ENCODE peak calls at places on chromosomes 2 and 18, in nine cellular contexts. L, Q, H, C, D, Z, R, G and W are unnamed samples.

GRCh38 chr18:68648191-68648590 is 66.7 kb downstream of the TMX3 start:
- DNase-seq in L (no peak), Q (no peak), H (no peak), C (no peak), D (no peak), Z (no peak), R (no peak), G (no peak), W (no peak)

GRCh38 chr2:71930073-71930681 is 217.5 kb downstream of the CYP26B1 start:
- DNase-seq in L (no peak), Q (peak; percentile 96), H (peak; percentile 74), C (no peak), D (no peak), Z (no peak), R (no peak), G (peak; percentile 6), W (peak; percentile 71)

GRCh38 chr2:191202881-191203397 is 42.3 kb upstream of the MYO1B start:
- DNase-seq in L (peak; percentile 61), Q (peak; percentile 91), H (no peak), C (no peak), D (peak; percentile 58), Z (no peak), R (no peak), G (no peak), W (no peak)

GRCh38 chr18:77905449-77906055 is 655.9 kb downstream of the GALR1 start:
- DNase-seq in L (no peak), Q (no peak), H (no peak), C (no peak), D (no peak), Z (no peak), R (no peak), G (no peak), W (no peak)

GRCh38 chr18:21085579-21086161 is 25.9 kb downstream of the ROCK1 start:
- DNase-seq in L (peak; percentile 15), Q (no peak), H (no peak), C (no peak), D (peak; percentile 8), Z (no peak), R (no peak), G (no peak), W (no peak)

GRCh38 chr2:184041077-184041476 is 557.3 kb upstream of the ZNF804A start:
- DNase-seq in L (peak; percentile 25), Q (no peak), H (no peak), C (no peak), D (no peak), Z (no peak), R (no peak), G (no peak), W (no peak)

GRCh38 chr18:9705183-9705864 is 2.8 kb upstream of the RAB31 start:
- DNase-seq in L (peak; percentile 59), Q (peak; percentile 72), H (no peak), C (peak; percentile 52), D (peak; percentile 45), Z (no peak), R (no peak), G (no peak), W (no peak)

GRCh38 chr2:56348382-56348781 is 164.6 kb downstream of the CCDC85A start:
- DNase-seq in L (no peak), Q (no peak), H (no peak), C (no peak), D (no peak), Z (no peak), R (no peak), G (no peak), W (no peak)

GRCh38 chr2:212032536-212033219 is 505.9 kb downstream of the ERBB4 start:
- DNase-seq in L (peak; percentile 76), Q (peak; percentile 47), H (no peak), C (no peak), D (peak; percentile 69), Z (no peak), R (no peak), G (no peak), W (no peak)

GRCh38 chr2:180644709-180645108 is 335.7 kb upstream of the UBE2E3 start:
- DNase-seq in L (peak; percentile 93), Q (peak; percentile 57), H (no peak), C (no peak), D (peak; percentile 93), Z (no peak), R (no peak), G (no peak), W (no peak)

GRCh38 chr18:48718251-48718959 is 179.6 kb downstream of the CTIF start:
- DNase-seq in L (no peak), Q (no peak), H (no peak), C (no peak), D (no peak), Z (no peak), R (no peak), G (no peak), W (peak; percentile 1)

GRCh38 chr2:155377931-155378444 is 679.5 kb downstream of the KCNJ3 start:
- DNase-seq in L (peak; percentile 26), Q (peak; percentile 2), H (no peak), C (no peak), D (peak; percentile 13), Z (no peak), R (no peak), G (no peak), W (no peak)

GRCh38 chr2:15811367-15811766 is 129.0 kb upstream of the MYCN start:
- DNase-seq in L (no peak), Q (no peak), H (no peak), C (no peak), D (no peak), Z (no peak), R (no peak), G (no peak), W (no peak)

GRCh38 chr2:124241-124880 is 78.1 kb upstream of the FAM110C start:
- DNase-seq in L (no peak), Q (no peak), H (no peak), C (no peak), D (no peak), Z (no peak), R (no peak), G (no peak), W (no peak)

GRCh38 chr2:173359231-173359630 is 4.6 kb downstream of the CDCA7 start:
- DNase-seq in L (peak; percentile 72), Q (peak; percentile 12), H (no peak), C (peak; percentile 15), D (peak; percentile 65), Z (no peak), R (no peak), G (no peak), W (no peak)

GRCh38 chr2:37080674-37081073 is 3.5 kb downstream of the HEATR5B start:
- DNase-seq in L (no peak), Q (no peak), H (no peak), C (no peak), D (no peak), Z (no peak), R (no peak), G (no peak), W (no peak)

GRCh38 chr2:233093721-233094120 is 33.6 kb downstream of the INPP5D start:
- DNase-seq in L (no peak), Q (no peak), H (no peak), C (no peak), D (no peak), Z (no peak), R (no peak), G (no peak), W (no peak)

GRCh38 chr2:226792155-226792871 is 7.3 kb downstream of the IRS1 start:
- DNase-seq in L (peak; percentile 25), Q (peak; percentile 10), H (no peak), C (no peak), D (no peak), Z (no peak), R (peak; percentile 22), G (peak; percentile 19), W (peak; percentile 52)

GRCh38 chr2:219812672-219813071 is 185.2 kb downstream of the SLC4A3 start:
- DNase-seq in L (no peak), Q (no peak), H (no peak), C (no peak), D (no peak), Z (no peak), R (no peak), G (no peak), W (no peak)

GRCh38 chr2:160205511-160205910 is 5.4 kb upstream of the ITGB6 start:
- DNase-seq in L (peak; percentile 99), Q (peak; percentile 91), H (no peak), C (peak; percentile 79), D (peak; percentile 99), Z (no peak), R (peak; percentile 94), G (no peak), W (no peak)

GRCh38 chr18:9428862-9429661 is 46.3 kb upstream of the RALBP1 start:
- DNase-seq in L (no peak), Q (peak; percentile 52), H (no peak), C (no peak), D (no peak), Z (no peak), R (no peak), G (no peak), W (no peak)

GRCh38 chr2:8488001-8488738 is 193.7 kb upstream of the ID2 start:
- DNase-seq in L (peak; percentile 72), Q (no peak), H (peak; percentile 38), C (no peak), D (peak; percentile 66), Z (peak; percentile 27), R (no peak), G (peak; percentile 76), W (no peak)

GRCh38 chr2:211159972-211160371 is 603.6 kb downstream of the CPS1 start:
- DNase-seq in L (no peak), Q (no peak), H (no peak), C (no peak), D (no peak), Z (no peak), R (no peak), G (no peak), W (no peak)

GRCh38 chr2:111675419-111676194 is 208.4 kb downstream of the ANAPC1 start:
- DNase-seq in L (no peak), Q (no peak), H (peak; percentile 38), C (no peak), D (no peak), Z (no peak), R (no peak), G (no peak), W (no peak)

GRCh38 chr2:96940026-96940601 is 46.3 kb downstream of the FAM178B start:
- DNase-seq in L (no peak), Q (no peak), H (no peak), C (no peak), D (no peak), Z (no peak), R (no peak), G (no peak), W (no peak)